ENCODE peak calls at places on chromosomes 3 and 15, in four cellular contexts. Y is CD4-positive, CD25-positive, alpha-beta regulatory T cell; R is mucosa of descending colon; N is ovary. O is an unnamed sample.

GRCh38 chr3:188649521-188649920 is 495.6 kb downstream of the LPP start:
- DNase-seq in Y (no peak), R (no peak), N (no peak), O (no peak)

GRCh38 chr3:104279617-104280016 is 1087.1 kb upstream of the ALCAM start:
- DNase-seq in Y (no peak), R (no peak), N (no peak), O (no peak)

GRCh38 chr15:101054991-101055390 is 135.8 kb downstream of the LRRK1 start:
- DNase-seq in Y (no peak), R (no peak), N (no peak), O (peak; percentile 17)

GRCh38 chr15:69531302-69532027 is 78.8 kb downstream of the RPLP1 start:
- DNase-seq in Y (no peak), R (no peak), N (no peak), O (no peak)

GRCh38 chr3:174498638-174499037 is 360.5 kb upstream of the NAALADL2 start:
- DNase-seq in Y (no peak), R (no peak), N (no peak), O (no peak)

GRCh38 chr3:32973982-32974381 is 22.5 kb downstream of the CCR4 start:
- DNase-seq in Y (peak; percentile 19), R (peak; percentile 9), N (no peak), O (no peak)

GRCh38 chr3:43692085-43692484 is 1.3 kb downstream of the ABHD5 start:
- DNase-seq in Y (no peak), R (no peak), N (no peak), O (no peak)

GRCh38 chr3:55524565-55525244 is 37.6 kb upstream of the WNT5A start:
- DNase-seq in Y (no peak), R (no peak), N (no peak), O (no peak)

GRCh38 chr3:177498037-177498857 is 301.0 kb upstream of the TBL1XR1 start:
- DNase-seq in Y (no peak), R (no peak), N (no peak), O (peak; percentile 39)

GRCh38 chr3:159792070-159792469 is 196.6 kb upstream of the IL12A start:
- DNase-seq in Y (no peak), R (no peak), N (no peak), O (no peak)
- H3K4me1 ChIP-seq in Y (no peaks in the 10 kb centered on the region), R (peaks cover 16% of the 10 kb centered on the region), N (no peaks in the 10 kb centered on the region), O (peaks cover 30% of the 10 kb centered on the region)

DNA sequence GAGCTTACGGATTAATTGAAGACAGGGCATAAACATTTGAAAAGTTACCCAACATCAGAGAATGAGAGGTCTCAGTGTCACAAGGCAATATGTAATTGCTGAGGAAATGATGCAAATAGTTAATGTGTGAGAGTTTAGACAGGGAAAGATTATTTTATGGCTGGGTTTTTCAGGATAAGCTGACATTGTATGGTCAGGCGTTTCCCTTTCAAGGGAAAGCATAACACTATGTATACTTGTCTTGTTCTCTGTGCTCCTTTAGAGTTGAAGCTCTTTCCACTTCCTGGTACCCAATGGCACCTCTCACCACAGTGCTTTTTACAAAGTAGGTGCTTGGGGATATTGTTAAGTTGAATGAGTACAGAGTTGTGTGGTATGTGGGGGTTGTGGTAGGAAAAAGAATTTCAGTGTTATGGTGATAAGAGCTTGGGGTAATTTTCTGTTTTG is 19.9 kb downstream of the IQGAP1 start:
- DNase-seq in Y (no peak), R (no peak), N (no peak), O (no peak)
- H3K4me1 ChIP-seq in Y (peaks cover 43% of the 10 kb centered on the region), R (peaks cover 56% of the 10 kb centered on the region), N (peaks cover 14% of the 10 kb centered on the region), O (peaks cover 37% of the 10 kb centered on the region)

GRCh38 chr15:80585544-80586018 is 109.5 kb upstream of the ABHD17C start:
- DNase-seq in Y (no peak), R (peak; percentile 14), N (no peak), O (no peak)

GRCh38 chr15:80586141-80586540 is 109.0 kb upstream of the ABHD17C start:
- DNase-seq in Y (no peak), R (no peak), N (no peak), O (no peak)

GRCh38 chr15:80584973-80585372 is 110.1 kb upstream of the ABHD17C start:
- DNase-seq in Y (no peak), R (no peak), N (no peak), O (no peak)

GRCh38 chr15:80582816-80583423 is 112.2 kb upstream of the ABHD17C start:
- DNase-seq in Y (no peak), R (no peak), N (no peak), O (no peak)

DNA sequence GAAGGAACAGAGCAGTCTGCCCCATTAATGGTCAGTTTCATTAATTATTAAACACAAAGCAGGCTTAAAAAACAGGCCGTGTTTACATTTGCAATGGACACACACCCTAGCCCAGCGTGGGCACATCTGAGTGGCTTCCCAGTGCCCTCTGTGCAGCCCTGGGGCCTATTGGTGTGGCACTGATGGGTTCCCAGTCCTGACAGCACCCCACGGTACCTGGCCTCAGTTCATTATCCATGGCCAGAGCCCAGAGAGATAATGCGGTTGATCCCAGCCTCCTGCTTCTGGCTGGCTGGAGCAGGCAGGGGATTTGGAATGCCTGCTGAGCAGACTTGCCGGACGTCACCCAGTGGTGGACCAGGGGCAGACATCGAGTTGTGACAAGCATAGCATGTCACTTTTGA is 110.5 kb upstream of the ABHD17C start:
- DNase-seq in Y (no peak), R (no peak), N (no peak), O (no peak)
- H3K4me1 ChIP-seq in Y (no peaks in the 10 kb centered on the region), R (no peaks in the 10 kb centered on the region), N (no peaks in the 10 kb centered on the region), O (no peaks in the 10 kb centered on the region)

GRCh38 chr15:66404122-66404521 is 17.4 kb downstream of the MAP2K1 start:
- DNase-seq in Y (no peak), R (no peak), N (no peak), O (no peak)
- H3K4me1 ChIP-seq in Y (peaks cover 44% of the 10 kb centered on the region), R (no peaks in the 10 kb centered on the region), N (peaks cover 4% of the 10 kb centered on the region), O (peaks cover 99% of the 10 kb centered on the region)

GRCh38 chr15:81298606-81299005 is 25.3 kb downstream of the STARD5 start:
- DNase-seq in Y (no peak), R (no peak), N (no peak), O (no peak)
- H3K4me1 ChIP-seq in Y (peaks cover 69% of the 10 kb centered on the region), R (peaks cover 2% of the 10 kb centered on the region), N (no peaks in the 10 kb centered on the region), O (peaks cover 15% of the 10 kb centered on the region)

GRCh38 chr15:93072011-93072410 is 17.0 kb downstream of the RGMA start:
- DNase-seq in Y (no peak), R (no peak), N (no peak), O (no peak)
- H3K4me1 ChIP-seq in Y (no peaks in the 10 kb centered on the region), R (no peaks in the 10 kb centered on the region), N (peaks cover 17% of the 10 kb centered on the region), O (no peaks in the 10 kb centered on the region)

GRCh38 chr3:19474169-19474568 is 325.9 kb downstream of the KCNH8 start:
- DNase-seq in Y (no peak), R (no peak), N (no peak), O (no peak)

GRCh38 chr3:19471147-19471546 is 322.8 kb downstream of the KCNH8 start:
- DNase-seq in Y (no peak), R (no peak), N (no peak), O (no peak)

GRCh38 chr3:19476298-19476697 is 328.0 kb downstream of the KCNH8 start:
- DNase-seq in Y (no peak), R (no peak), N (no peak), O (no peak)
- H3K4me1 ChIP-seq in Y (no peaks in the 10 kb centered on the region), R (no peaks in the 10 kb centered on the region), N (no peaks in the 10 kb centered on the region), O (no peaks in the 10 kb centered on the region)

O was measured in left lung.